ENCODE peak calls at places on chromosomes 2 and 18, in nine cellular contexts. B is heart left ventricle, D is left lung, W is PC-3, I is thoracic aorta, O is heart right ventricle, V is tibial artery, M is cardiac muscle cell, Q is fibroblast of lung. A is an unnamed sample. For H3K4me1, the result is how much of the 10 kb centered on the place peaks cover.

GRCh38 chr2:8306530-8307351 is 375.1 kb upstream of the ID2 start:
- DNase-seq in Q (peak), B (no peak), W (peak), V (no peak), O (no peak), D (no peak), I (no peak), M (peak), A (no peak)

GRCh38 chr2:234437642-234438321 is 59.1 kb downstream of the ARL4C start:
- DNase-seq in V (no peak), W (no peak), B (peak), Q (no peak), M (no peak), I (no peak), D (no peak), O (no peak), A (no peak)

GRCh38 chr2:31302940-31303563 is 69.1 kb downstream of the EHD3 start:
- DNase-seq in V (no peak), Q (no peak), B (peak), M (no peak), D (no peak), W (no peak), O (peak), I (no peak), A (no peak)

GRCh38 chr2:168577885-168578284 is 121.8 kb downstream of the CERS6 start:
- DNase-seq in B (no peak), V (no peak), M (no peak), W (no peak), Q (no peak), I (no peak), O (no peak), D (no peak), A (no peak)

GRCh38 chr2:227370791-227371312 is 8.3 kb downstream of the TM4SF20 start:
- DNase-seq in I (peak), Q (peak), W (peak), M (peak), D (no peak), O (no peak), B (no peak), V (no peak), A (no peak)

GRCh38 chr2:176553685-176554106 is 284.5 kb downstream of the MTX2 start:
- DNase-seq in Q (peak), I (no peak), D (peak), B (peak), O (peak), W (peak), V (peak), M (peak), A (peak)

GRCh38 chr2:201008000-201008829 is 44.8 kb upstream of the ORC2 start:
- DNase-seq in B (no peak), Q (no peak), W (no peak), I (no peak), O (no peak), M (no peak), V (no peak), D (no peak), A (no peak)

GRCh38 chr2:43495727-43496126 is 100.1 kb downstream of the THADA start:
- DNase-seq in I (no peak), W (peak), Q (no peak), M (peak), V (no peak), D (no peak), B (no peak), O (no peak), A (no peak)

GRCh38 chr2:75100011-75100680 is 99.2 kb downstream of the TACR1 start:
- DNase-seq in B (no peak), Q (peak), I (no peak), V (no peak), D (no peak), W (peak), M (peak), O (no peak), A (no peak)

GRCh38 chr2:19893520-19894134 is 8.2 kb downstream of the TTC32 start:
- DNase-seq in O (no peak), V (no peak), M (no peak), I (no peak), W (no peak), B (no peak), D (no peak), Q (no peak), A (no peak)

GRCh38 chr2:74092236-74092635 is 55.5 kb downstream of the BOLA3 start:
- DNase-seq in W (no peak), D (no peak), B (no peak), O (no peak), Q (no peak), V (no peak), I (no peak), M (no peak), A (no peak)

GRCh38 chr18:25423267-25423666 is 71.3 kb upstream of the ZNF521 start:
- DNase-seq in Q (no peak), M (no peak), D (no peak), O (no peak), V (no peak), W (no peak), I (no peak), B (no peak), A (no peak)

GRCh38 chr2:64751286-64752260 is 97.9 kb upstream of the SERTAD2 start:
- DNase-seq in Q (peak), V (no peak), W (peak), D (no peak), M (peak), B (peak), I (peak), O (no peak), A (peak)

GRCh38 chr18:30583768-30584167 is 458.8 kb downstream of the DSC3 start:
- DNase-seq in Q (no peak), W (no peak), I (no peak), D (no peak), B (no peak), O (no peak), V (no peak), M (no peak), A (no peak)

DNA sequence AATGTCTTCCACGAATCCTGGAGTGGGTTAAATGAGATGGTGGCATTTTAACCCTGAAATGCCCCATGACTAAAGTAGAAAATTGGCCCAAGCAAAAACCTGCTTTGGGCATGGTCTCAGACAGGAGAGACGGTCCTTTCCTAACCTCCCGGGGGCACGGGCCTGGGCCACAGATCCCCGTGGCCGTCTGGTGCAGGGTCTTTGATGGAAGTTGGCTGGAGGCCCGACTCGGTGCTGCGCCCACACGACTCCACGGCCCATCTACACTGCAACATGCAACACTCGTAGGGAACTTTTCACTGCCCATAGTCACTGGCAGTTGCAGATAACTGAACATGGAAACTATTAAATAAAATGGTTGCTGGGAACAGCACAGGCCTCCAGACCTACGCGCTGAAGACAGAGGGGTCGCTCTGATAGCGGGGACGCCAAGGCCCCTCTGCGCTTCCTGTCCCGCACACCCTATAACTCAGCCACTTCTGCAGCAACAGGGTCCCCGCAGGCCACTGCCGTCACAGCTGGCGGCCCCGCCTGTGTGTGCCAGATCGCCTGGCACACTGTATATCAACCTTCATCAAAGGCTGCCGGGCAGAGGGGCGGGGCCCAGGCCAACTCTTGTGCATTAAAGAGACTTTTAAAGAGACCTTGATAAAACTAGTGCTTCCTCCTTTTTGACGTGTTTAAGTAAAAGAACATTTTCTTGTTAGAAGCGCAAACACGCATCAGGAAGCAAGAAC is 214.1 kb downstream of the TWIST2 start:
- DNase-seq in D (peak), B (no peak), M (no peak), O (no peak), W (no peak), V (no peak), I (no peak), Q (no peak), A (no peak)
- TF ChIP-seq CTCF in D (no peak), B (no peak), M (no peak), O (no peak), W (no peak), V (no peak), I (no peak), Q (no peak), A (no peak)

DNA sequence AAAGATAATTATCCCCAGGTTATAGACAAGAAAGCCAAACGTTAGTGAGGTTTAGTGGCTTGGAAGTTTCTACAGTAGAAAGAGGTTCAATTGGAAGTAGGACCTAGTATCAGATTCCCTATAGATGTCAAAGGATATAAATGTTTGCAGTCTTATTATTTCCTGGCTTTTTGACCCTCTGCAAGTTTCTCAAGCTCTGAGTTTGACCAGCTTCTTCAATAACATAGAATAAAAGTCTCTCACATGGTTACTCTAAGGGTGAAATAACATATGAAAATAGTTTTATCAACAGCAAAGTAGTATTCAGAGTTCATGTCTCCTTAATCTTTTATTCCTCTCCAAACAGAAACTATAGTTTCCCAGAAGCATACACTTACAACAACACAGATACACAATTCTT is 132.9 kb upstream of the RND3 start:
- DNase-seq in M (no peak), O (no peak), I (no peak), V (no peak), B (no peak), W (no peak), Q (no peak), D (no peak), A (no peak)
- H3K4me1 ChIP-seq in M (under half), O (under half), I (under half), V (under half), B (under half), W (half or more), Q (under half), D (under half), A (under half)

GRCh38 chr2:215931256-215931903 is 82.0 kb downstream of the MREG start:
- DNase-seq in O (no peak), D (no peak), I (peak), Q (peak), W (peak), V (peak), B (peak), M (peak), A (peak)
- H3K27ac ChIP-seq in O (no peak), D (peak), I (no peak), Q (no peak), W (peak), V (no peak), B (no peak), M (no peak), A (no peak)

GRCh38 chr18:34075963-34076860 is 148.5 kb downstream of the NOL4 start:
- DNase-seq in M (no peak), I (no peak), O (no peak), D (no peak), W (no peak), V (no peak), B (no peak), Q (no peak), A (no peak)

GRCh38 chr18:34077599-34077998 is 147.1 kb downstream of the NOL4 start:
- DNase-seq in Q (no peak), B (no peak), D (no peak), W (no peak), M (no peak), O (no peak), V (no peak), I (no peak), A (no peak)
- TF ChIP-seq CTCF in Q (no peak), B (no peak), D (no peak), W (no peak), M (no peak), O (no peak), V (no peak), I (no peak), A (no peak)